ENCODE peak calls at places on chromosomes 11 and 22, in five cellular contexts. R, M, I, T and K are unnamed samples.
A peak's percentile ranks its signal among the peaks of the same experiment; 100 is the strongest.

GRCh38 chr11:36953986-36954385 is 355.9 kb upstream of the RAG2 start:
- DNase-seq in T (no peak), R (no peak), M (no peak), I (no peak), K (no peak)

GRCh38 chr11:23573430-23573829 is 713.2 kb upstream of the CCDC179 start:
- DNase-seq in R (no peak), M (no peak), I (no peak), T (peak; percentile 44), K (no peak)

GRCh38 chr11:17923213-17923612 is 89.6 kb downstream of the SERGEF start:
- DNase-seq in T (peak; percentile 35), I (no peak), M (no peak), R (no peak), K (no peak)

GRCh38 chr11:89405629-89406028 is 85.5 kb downstream of the NOX4 start:
- DNase-seq in T (no peak), M (no peak), R (no peak), I (no peak), K (no peak)

GRCh38 chr11:124894606-124895430 is 2.8 kb downstream of the ROBO4 start:
- DNase-seq in M (no peak), R (no peak), I (peak; percentile 43), T (no peak), K (no peak)

GRCh38 chr11:133302056-133302455 is 230.2 kb downstream of the OPCML start:
- DNase-seq in T (no peak), I (no peak), M (no peak), R (no peak), K (no peak)

GRCh38 chr22:23202812-23203451 is 22.6 kb downstream of the BCR start:
- DNase-seq in M (no peak), R (no peak), I (no peak), T (no peak), K (no peak)

GRCh38 chr11:12842933-12843636 is 166.0 kb upstream of the RASSF10 start:
- DNase-seq in R (no peak), I (no peak), M (no peak), T (peak; percentile 89), K (no peak)

GRCh38 chr11:71446942-71447688 is 1.1 kb downstream of the DHCR7 start:
- DNase-seq in I (no peak), R (peak; percentile 42), M (no peak), T (peak; percentile 57), K (no peak)

GRCh38 chr11:123163621-123164020 is 31.4 kb downstream of the CLMP start:
- DNase-seq in R (no peak), M (no peak), I (no peak), T (no peak), K (no peak)
- TF ChIP-seq CTCF in R (no peak), M (no peak), I (no peak), T (peak; percentile 17), K (no peak)

GRCh38 chr22:24517446-24517845 is 22.3 kb downstream of the UPB1 start:
- DNase-seq in T (no peak), I (no peak), R (no peak), M (no peak), K (no peak)

GRCh38 chr22:24514241-24515024 is 19.3 kb downstream of the UPB1 start:
- DNase-seq in I (no peak), M (no peak), R (peak; percentile 59), T (no peak), K (no peak)

GRCh38 chr22:24518228-24518627 is 23.1 kb downstream of the UPB1 start:
- DNase-seq in T (no peak), I (no peak), M (no peak), R (no peak), K (no peak)

GRCh38 chr22:24515025-24515338 is 19.9 kb downstream of the UPB1 start:
- DNase-seq in T (no peak), I (no peak), R (peak; percentile 25), M (no peak), K (no peak)

DNA sequence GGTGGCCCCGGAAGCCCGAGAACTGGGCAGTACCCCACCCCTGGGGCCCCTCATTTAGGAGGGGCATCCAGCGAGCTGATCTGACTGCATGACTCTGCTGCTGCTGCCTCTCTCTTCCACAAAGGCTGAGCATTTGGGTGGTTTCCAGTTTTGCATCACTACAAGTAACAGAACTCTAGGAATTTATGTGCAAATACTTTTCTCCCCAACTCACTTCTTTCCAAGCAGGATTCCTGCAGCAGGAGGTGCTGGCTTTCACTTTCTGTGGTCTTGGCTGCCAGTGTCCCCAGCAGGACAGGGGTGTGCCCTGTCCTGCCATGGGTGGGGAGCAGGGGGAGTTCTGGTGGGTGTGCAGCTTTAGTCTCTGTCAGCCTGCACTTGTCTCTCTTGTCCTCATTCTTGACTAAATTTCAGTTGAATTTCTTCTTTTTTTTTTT is 21.2 kb downstream of the UPB1 start:
- DNase-seq in R (no peak), I (no peak), T (peak; percentile 89), M (no peak), K (no peak)
- TF ChIP-seq CTCF in R (no peak), I (no peak), T (no peak), M (no peak), K (no peak)

DNA sequence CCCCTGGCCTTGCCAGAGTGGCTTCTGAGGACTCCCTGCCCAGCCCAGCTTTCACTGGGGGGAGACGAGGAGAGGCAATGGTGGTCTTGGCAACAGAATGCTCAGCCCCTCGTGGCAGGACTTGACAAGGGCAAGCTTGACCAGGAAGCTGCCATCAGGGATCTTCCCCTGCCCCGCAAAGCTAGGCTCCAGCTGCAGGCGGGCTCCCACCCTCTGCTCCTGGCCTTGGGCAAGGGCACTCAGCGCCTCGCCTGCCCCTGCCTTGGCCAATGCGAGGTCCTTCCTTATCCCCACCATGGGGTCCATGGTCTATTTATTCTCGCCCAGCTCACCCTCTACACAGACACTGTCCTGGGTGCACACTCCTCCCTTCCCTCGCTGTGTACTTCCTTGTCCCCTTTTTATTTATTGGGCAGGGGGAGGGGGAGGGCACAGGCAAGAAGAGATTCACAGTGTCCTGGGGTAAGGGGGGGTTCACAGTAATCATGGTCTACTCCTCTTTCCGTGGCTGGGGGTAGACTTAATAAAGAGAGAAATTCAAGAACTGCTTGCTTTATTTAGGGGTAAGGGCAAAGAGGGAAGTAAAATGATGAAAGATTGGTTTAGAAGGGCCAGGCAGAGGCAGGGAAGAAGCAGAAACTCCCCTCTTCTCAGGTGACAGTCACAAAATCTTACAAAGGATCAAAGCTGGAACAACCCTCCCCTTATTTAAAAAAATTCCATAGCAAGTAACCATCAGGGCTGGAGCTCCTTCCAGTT is 1.6 kb downstream of the GPHA2 start:
- DNase-seq in I (no peak), R (no peak), M (no peak), T (no peak), K (no peak)
- TF ChIP-seq CTCF in I (no peak), R (no peak), M (no peak), T (no peak), K (no peak)

GRCh38 chr22:48782817-48783511 is 1044.7 kb downstream of the BRD1 start:
- DNase-seq in R (no peak), T (no peak), M (no peak), I (peak; percentile 42), K (no peak)
- TF ChIP-seq CTCF in R (no peak), T (no peak), M (no peak), I (no peak), K (no peak)

DNA sequence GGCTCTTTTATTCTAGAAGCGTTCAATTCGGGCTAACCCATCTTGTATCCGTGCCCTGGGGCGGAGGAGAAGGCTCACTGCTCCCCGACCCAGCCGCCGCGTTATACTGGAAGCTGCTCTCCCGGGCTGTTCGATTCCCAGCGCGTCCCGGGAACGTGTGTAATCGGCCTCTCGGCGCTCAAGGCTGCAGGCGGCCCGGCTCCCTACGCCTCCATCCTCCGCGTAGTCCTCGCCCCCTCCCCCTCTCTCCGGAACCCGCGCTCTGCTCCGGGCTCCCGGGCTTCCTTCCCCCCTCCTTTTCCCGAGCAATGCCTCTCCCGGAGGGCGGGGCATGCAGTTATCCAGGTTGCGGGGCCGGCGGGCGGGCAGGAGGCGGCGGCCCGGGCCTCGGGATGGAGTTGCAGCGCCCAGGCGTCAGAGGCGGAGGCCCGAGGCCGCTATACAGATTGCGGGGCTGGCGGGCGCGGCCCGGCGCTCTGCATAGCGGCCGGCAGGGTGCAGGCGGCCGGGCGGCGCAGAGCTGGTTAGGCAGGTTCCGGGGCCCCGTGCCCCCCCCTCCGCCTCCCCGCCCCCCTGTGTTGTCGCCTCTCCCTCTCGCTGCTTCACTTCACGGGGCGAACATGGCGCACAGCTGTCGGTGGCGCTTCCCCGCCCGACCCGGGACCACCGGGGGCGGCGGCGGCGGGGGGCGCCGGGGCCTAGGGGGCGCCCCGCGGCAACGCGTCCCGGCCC is at the start of gene KMT2A:
- DNase-seq in T (peak; percentile 92), M (peak; percentile 97), R (peak; percentile 100), I (peak; percentile 99), K (peak; percentile 98)
- TF ChIP-seq CTCF in T (no peak), M (no peak), R (no peak), I (no peak), K (peak; percentile 100)

GRCh38 chr11:47249378-47249715 is 733 bp upstream of the ACP2 start:
- DNase-seq in R (no peak), M (no peak), I (no peak), T (no peak), K (no peak)

GRCh38 chr11:47245586-47246357 is 2.8 kb downstream of the ACP2 start:
- DNase-seq in R (no peak), M (no peak), T (no peak), I (no peak), K (no peak)

GRCh38 chr11:47248664-47249377 is at the start of gene ACP2:
- DNase-seq in I (peak; percentile 93), M (peak; percentile 88), T (peak; percentile 75), R (peak; percentile 91), K (peak; percentile 84)

GRCh38 chr11:47247502-47247901 is 1.1 kb downstream of the ACP2 start:
- DNase-seq in I (no peak), T (no peak), M (no peak), R (no peak), K (no peak)

DNA sequence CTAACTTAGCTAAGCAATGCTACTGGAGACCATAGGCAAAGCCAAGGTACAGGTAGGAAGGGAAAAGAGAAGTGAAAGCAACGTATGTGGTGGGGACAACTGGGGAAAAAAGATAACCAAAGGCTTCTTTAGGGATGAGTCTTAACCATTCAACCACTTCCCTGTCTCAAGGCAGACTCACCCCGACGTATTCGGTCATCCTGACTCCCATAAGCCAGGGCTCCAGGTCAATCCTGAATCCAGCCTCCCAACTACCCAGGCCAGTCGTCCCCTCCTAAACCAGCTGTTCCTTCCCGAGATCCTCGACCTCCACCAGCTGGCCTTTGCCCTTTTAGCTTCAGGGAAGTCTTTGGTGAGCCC is 330 bp downstream of the ACP2 start:
- DNase-seq in I (no peak), R (no peak), M (no peak), T (peak; percentile 36), K (no peak)
- TF ChIP-seq CTCF in I (no peak), R (no peak), M (no peak), T (no peak), K (no peak)